ENCODE peak calls at places on chromosomes 4 and X, in four cellular contexts. N, B, D and K are unnamed samples.

GRCh38 chr4:6944311-6945051 is 34.9 kb downstream of the TBC1D14 start:
- DNase-seq in N (no peak), B (no peak), D (no peak), K (no peak)

GRCh38 chr4:138243369-138243768 is 1.2 kb upstream of the SLC7A11 start:
- DNase-seq in N (no peak), B (no peak), D (no peak), K (no peak)

GRCh38 chr4:81405900-81406401 is 65.8 kb downstream of the RASGEF1B start:
- DNase-seq in N (no peak), B (peak), D (peak), K (no peak)

GRCh38 chrX:71492086-71493065 is 40.5 kb upstream of the OGT start:
- DNase-seq in N (no peak), B (no peak), D (no peak), K (no peak)

GRCh38 chr4:27217261-27217769 is 356.7 kb downstream of the STIM2 start:
- DNase-seq in N (no peak), B (no peak), D (peak), K (no peak)

GRCh38 chrX:104315555-104315954 is 60.8 kb upstream of the ESX1 start:
- DNase-seq in N (no peak), B (no peak), D (peak), K (no peak)

GRCh38 chrX:24837966-24838365 is 144.2 kb downstream of the POLA1 start:
- DNase-seq in N (no peak), B (no peak), D (no peak), K (no peak)

GRCh38 chrX:41481264-41482109 is 34.3 kb downstream of the NYX start:
- DNase-seq in N (no peak), B (peak), D (no peak), K (no peak)

GRCh38 chr4:41384992-41385391 is 128.3 kb downstream of the UCHL1 start:
- DNase-seq in N (no peak), B (peak), D (no peak), K (no peak)

GRCh38 chr4:1407657-1408333 is 1.6 kb upstream of the NKX1-1 start:
- DNase-seq in N (no peak), B (no peak), D (no peak), K (no peak)

GRCh38 chr4:1409079-1409805 is 3.0 kb upstream of the NKX1-1 start:
- DNase-seq in N (no peak), B (no peak), D (no peak), K (no peak)

GRCh38 chr4:1409806-1410425 is 3.7 kb upstream of the NKX1-1 start:
- DNase-seq in N (no peak), B (no peak), D (no peak), K (no peak)

GRCh38 chr4:1406946-1407656 is 859 bp upstream of the NKX1-1 start:
- DNase-seq in N (no peak), B (no peak), D (no peak), K (no peak)

GRCh38 chr4:1408418-1408817 is 2.2 kb upstream of the NKX1-1 start:
- DNase-seq in N (no peak), B (peak), D (no peak), K (no peak)
- TF ChIP-seq CTCF in N (no peak), B (no peak), D (no peak), K (no peak)

GRCh38 chrX:149510386-149510785 is 5.3 kb upstream of the IDS start:
- DNase-seq in N (no peak), B (no peak), D (no peak), K (no peak)
- TF ChIP-seq CTCF in N (no peak), B (no peak), D (peak), K (peak)

DNA sequence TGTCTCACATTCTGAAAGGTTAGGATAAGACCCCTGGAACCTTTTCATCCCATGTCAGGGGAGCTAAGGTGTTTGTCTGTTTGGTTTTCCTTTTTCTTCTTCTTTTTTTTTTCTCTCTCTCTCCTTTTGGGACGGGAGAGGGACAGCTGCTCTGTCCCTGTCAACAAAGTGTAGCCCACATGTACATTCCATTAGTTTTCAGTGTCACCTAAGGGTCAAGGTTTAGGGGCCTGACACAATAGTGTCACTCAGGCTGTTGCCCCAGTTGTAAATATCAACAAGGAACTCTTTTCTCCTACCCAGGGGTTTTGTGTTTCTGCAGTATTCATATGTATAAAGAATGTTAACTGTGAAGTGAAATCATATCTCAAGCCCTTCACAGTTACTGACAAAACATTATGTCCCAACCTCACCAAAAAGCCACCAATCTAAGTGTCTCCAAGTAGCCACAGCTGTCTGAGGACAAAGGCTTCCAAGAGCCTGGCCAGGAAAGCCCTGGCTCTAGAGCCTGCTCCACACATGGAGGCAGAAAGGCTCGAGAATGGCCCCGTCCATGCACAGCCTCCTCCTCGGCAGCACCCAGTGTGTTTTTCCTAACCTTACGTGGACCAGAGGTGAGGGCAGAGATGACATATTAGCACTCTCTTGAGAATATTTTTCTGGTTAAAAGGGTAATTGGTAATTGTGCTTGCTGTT is 9.4 kb downstream of the IRF2 start:
- DNase-seq in N (no peak), B (no peak), D (no peak), K (no peak)
- TF ChIP-seq CTCF in N (no peak), B (no peak), D (no peak), K (no peak)

DNA sequence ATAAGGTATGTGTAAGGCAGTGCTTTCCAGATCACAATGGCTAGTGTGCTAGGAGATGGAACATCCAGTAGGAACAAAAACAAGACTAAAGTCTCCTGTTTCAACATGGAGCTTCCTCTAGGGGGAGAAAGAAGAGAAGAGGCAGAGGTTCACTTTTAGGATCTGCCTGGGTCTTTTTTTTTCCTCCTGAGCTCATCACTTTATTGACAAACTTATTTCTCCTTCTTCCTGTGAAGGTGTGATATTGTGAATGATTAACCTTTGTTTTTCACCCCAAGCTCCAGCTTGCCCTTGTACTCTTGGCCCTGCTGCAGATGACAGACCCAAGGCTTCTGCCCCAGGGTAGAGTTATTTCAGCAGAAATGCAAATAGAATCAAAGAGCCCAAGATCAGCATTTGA is 13.5 kb downstream of the PAGE4 start:
- DNase-seq in N (no peak), B (no peak), D (no peak), K (no peak)
- TF ChIP-seq CTCF in N (no peak), B (no peak), D (no peak), K (no peak)

DNA sequence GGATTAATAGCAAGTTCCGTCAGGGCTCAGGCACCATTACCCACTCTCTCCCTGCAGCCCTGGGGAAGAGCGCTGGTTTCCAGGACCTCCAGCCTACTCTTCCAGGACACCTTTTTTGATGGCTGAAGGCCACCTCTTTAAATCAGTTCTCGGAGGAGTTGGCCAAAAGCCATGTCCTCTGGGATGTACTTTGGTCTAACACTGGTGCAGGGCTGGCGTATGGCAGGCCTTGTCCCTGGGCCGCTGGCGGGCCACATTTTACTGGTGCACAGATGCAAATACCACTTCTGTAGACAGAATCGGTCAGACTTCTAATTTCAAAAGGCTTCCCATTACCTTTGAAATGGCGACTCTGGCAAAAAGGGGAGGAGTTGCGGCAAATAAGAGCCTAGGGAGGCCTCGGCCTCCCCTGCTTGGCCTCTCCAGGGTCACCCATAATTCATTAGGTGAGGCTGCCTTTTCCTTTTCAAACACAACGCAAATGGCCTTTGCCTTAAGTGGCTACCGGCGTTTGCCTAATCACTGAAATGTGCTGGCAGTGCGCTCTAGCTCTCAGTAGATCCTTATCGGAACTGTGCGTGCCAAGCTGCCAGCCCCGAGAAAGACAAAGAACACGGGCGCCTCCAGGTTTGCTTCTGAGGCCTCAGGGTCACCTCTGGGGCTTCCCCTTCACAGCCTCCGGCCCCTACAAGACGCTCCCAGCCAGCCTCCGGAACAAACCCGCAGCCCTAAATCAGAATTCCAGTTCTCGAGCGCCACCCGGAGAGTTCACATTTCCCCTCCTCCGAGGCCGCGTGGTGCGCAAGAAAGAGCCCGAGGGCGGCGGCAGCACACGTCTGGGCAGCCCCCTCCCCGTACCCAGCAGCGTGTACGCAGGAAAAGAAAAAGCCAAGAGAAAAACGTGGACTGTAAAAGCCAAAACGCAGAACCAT is 76.2 kb upstream of the BCOR start:
- DNase-seq in N (peak), B (peak), D (peak), K (no peak)
- TF ChIP-seq CTCF in N (no peak), B (no peak), D (no peak), K (no peak)